ENCODE peak calls at places on chromosome 12, in five cellular contexts. S is GM12864, U is A549, C is kidney, H is GM20000. A is an unnamed sample.
A peak's percentile ranks its signal among the peaks of the same experiment; 100 is the strongest.

GRCh38 chr12:65171870-65172269 is 2.5 kb downstream of the LEMD3 start:
- DNase-seq in S (no peak), U (no peak), C (no peak), H (peak; percentile 28), A (no peak)

GRCh38 chr12:96473394-96474093 is 15.8 kb upstream of the CFAP54 start:
- DNase-seq in S (no peak), U (no peak), C (no peak), H (no peak), A (peak; percentile 64)

GRCh38 chr12:85029456-85029855 is 6.6 kb downstream of the TSPAN19 start:
- DNase-seq in S (no peak), U (peak; percentile 23), C (no peak), H (peak; percentile 10), A (no peak)

GRCh38 chr12:28443337-28443736 is 253.1 kb downstream of the CCDC91 start:
- DNase-seq in S (no peak), U (no peak), C (no peak), H (no peak), A (no peak)

GRCh38 chr12:31238764-31239387 is 87.1 kb downstream of the SINHCAF start:
- DNase-seq in S (peak; percentile 27), U (peak; percentile 67), C (peak; percentile 65), H (peak; percentile 78), A (peak; percentile 33)

GRCh38 chr12:94020335-94020734 is 128.0 kb upstream of the PLXNC1 start:
- DNase-seq in S (no peak), U (no peak), C (no peak), H (no peak), A (no peak)

GRCh38 chr12:65372574-65372973 is 94.1 kb downstream of the MSRB3 start:
- DNase-seq in S (no peak), U (no peak), C (no peak), H (no peak), A (no peak)

GRCh38 chr12:131415781-131416180 is 295.1 kb upstream of the SFSWAP start:
- DNase-seq in S (no peak), U (peak; percentile 56), C (no peak), H (no peak), A (no peak)

GRCh38 chr12:94650143-94651056 is at the start of gene TMCC3:
- DNase-seq in S (no peak), U (no peak), C (peak; percentile 81), H (peak; percentile 78), A (peak; percentile 54)

GRCh38 chr12:16118586-16118985 is 158.9 kb downstream of the SLC15A5 start:
- DNase-seq in S (no peak), U (no peak), C (no peak), H (no peak), A (no peak)

GRCh38 chr12:106292339-106292738 is 10.2 kb upstream of the TCP11L2 start:
- DNase-seq in S (no peak), U (no peak), C (no peak), H (no peak), A (no peak)

GRCh38 chr12:49232940-49233841 is 31.7 kb upstream of the TUBA1C start:
- DNase-seq in S (no peak), U (no peak), C (peak; percentile 86), H (no peak), A (no peak)

GRCh38 chr12:118689793-118690192 is 291.5 kb upstream of the SRRM4 start:
- DNase-seq in S (peak; percentile 70), U (no peak), C (no peak), H (no peak), A (no peak)

GRCh38 chr12:100738086-100738485 is 56.5 kb upstream of the ANO4 start:
- DNase-seq in S (no peak), U (no peak), C (no peak), H (no peak), A (no peak)

GRCh38 chr12:41345071-41345470 is 157.0 kb downstream of the PDZRN4 start:
- DNase-seq in S (no peak), U (no peak), C (no peak), H (no peak), A (no peak)

GRCh38 chr12:9049520-9050133 is 60.3 kb downstream of the KLRG1 start:
- DNase-seq in S (no peak), U (peak; percentile 57), C (no peak), H (no peak), A (no peak)

GRCh38 chr12:19648173-19648572 is 208.9 kb downstream of the AEBP2 start:
- DNase-seq in S (no peak), U (no peak), C (no peak), H (no peak), A (no peak)

GRCh38 chr12:12819752-12820311 is 6.7 kb downstream of the DDX47 start:
- DNase-seq in S (no peak), U (peak; percentile 83), C (no peak), H (no peak), A (no peak)

GRCh38 chr12:89882051-89882450 is 173.4 kb upstream of the ATP2B1 start:
- DNase-seq in S (no peak), U (no peak), C (no peak), H (peak; percentile 44), A (no peak)

GRCh38 chr12:124732275-124733075 is 131.2 kb downstream of the SCARB1 start:
- DNase-seq in S (no peak), U (no peak), C (no peak), H (no peak), A (no peak)

GRCh38 chr12:7154901-7155470 is 24.8 kb downstream of the CLSTN3 start:
- DNase-seq in S (no peak), U (no peak), C (no peak), H (no peak), A (no peak)

GRCh38 chr12:50110762-50111416 is 1.1 kb upstream of the COX14 start:
- DNase-seq in S (no peak), U (peak; percentile 52), C (peak; percentile 95), H (peak; percentile 19), A (no peak)

GRCh38 chr12:67096533-67097318 is 172.4 kb upstream of the CAND1 start:
- DNase-seq in S (no peak), U (no peak), C (no peak), H (no peak), A (no peak)

GRCh38 chr12:2959508-2960431 is 573 bp downstream of the TEAD4 start:
- DNase-seq in S (no peak), U (peak; percentile 67), C (peak; percentile 93), H (peak; percentile 78), A (no peak)

GRCh38 chr12:48021485-48022179 is 17.4 kb upstream of the COL2A1 start:
- DNase-seq in S (no peak), U (peak; percentile 24), C (no peak), H (no peak), A (no peak)

GRCh38 chr12:93609281-93610192 is 37.1 kb downstream of the SOCS2 start:
- DNase-seq in S (no peak), U (peak; percentile 39), C (no peak), H (no peak), A (no peak)

GRCh38 chr12:88726806-88727722 is 146.8 kb upstream of the KITLG start:
- DNase-seq in S (no peak), U (no peak), C (no peak), H (no peak), A (no peak)

GRCh38 chr12:41089438-41089837 is 98.7 kb upstream of the PDZRN4 start:
- DNase-seq in S (no peak), U (no peak), C (no peak), H (no peak), A (no peak)

GRCh38 chr12:127108360-127109215 is 1158.4 kb upstream of the TMEM132C start:
- DNase-seq in S (peak; percentile 7), U (peak; percentile 71), C (no peak), H (peak; percentile 40), A (no peak)
- TF ChIP-seq CTCF in S (peak; percentile 50), U (peak; percentile 71), C (peak; percentile 62), H (no peak), A (peak; percentile 55)

DNA sequence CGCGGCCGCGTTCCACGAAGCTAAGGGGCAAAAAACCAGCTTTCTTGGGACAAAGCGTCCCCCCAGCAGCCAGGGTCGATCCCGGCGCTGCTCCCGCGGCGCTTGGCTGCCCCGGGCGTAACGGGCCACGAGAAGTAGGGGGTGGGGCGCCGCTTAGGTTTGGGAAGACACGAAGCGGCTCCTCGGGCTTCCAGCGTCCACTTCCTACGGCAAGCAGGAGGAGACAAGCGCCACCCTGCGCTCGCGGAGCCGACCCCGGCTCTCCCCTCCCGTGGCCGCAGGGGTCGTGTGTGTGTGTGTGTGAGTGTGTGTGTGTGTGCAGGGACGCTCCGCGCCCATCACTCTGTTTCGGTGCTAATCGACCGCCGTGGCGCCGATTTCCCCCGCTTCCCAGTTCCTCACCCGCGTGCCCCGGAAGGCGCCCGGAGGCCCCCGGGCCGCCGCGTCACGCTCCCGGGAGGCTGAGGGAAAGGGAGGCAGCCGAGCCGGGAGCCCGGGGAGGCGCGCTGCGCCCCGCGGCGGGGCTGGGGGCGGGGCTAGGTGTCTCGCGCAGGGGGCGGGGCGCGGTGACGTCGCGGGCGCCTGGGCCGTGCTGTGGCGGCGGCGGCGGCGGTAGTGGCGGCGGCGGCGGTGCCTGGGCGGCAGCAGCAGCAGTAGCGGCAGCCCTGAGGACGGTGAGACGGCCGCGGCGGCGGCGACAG is at the start of gene ERC1:
- DNase-seq in S (no peak), U (peak; percentile 96), C (peak; percentile 95), H (peak; percentile 95), A (peak; percentile 87)
- TF ChIP-seq CTCF in S (no peak), U (no peak), C (no peak), H (no peak), A (no peak)

DNA sequence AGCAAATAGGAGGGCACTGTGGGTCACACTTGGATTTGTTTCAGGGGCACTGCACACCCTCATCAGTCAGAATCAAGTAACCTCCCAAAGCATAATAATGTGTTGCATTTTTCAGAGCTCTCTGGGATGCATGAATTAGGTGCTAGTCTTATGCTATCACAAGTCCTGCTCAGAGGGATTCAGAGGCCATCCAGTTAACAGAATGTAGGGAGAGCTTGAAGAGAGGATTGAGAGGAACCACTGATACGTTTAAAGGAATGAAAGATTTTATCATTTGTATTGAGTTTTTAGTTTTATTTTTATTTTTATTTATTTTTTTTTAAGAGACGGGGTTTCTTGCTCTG is 44.6 kb downstream of the ANO6 start:
- DNase-seq in S (no peak), U (no peak), C (no peak), H (no peak), A (no peak)
- TF ChIP-seq CTCF in S (no peak), U (no peak), C (no peak), H (no peak), A (no peak)

GRCh38 chr12:113933201-113933786 is 32.8 kb downstream of the RBM19 start:
- DNase-seq in S (no peak), U (no peak), C (no peak), H (no peak), A (no peak)
- TF ChIP-seq CTCF in S (no peak), U (no peak), C (no peak), H (no peak), A (no peak)

DNA sequence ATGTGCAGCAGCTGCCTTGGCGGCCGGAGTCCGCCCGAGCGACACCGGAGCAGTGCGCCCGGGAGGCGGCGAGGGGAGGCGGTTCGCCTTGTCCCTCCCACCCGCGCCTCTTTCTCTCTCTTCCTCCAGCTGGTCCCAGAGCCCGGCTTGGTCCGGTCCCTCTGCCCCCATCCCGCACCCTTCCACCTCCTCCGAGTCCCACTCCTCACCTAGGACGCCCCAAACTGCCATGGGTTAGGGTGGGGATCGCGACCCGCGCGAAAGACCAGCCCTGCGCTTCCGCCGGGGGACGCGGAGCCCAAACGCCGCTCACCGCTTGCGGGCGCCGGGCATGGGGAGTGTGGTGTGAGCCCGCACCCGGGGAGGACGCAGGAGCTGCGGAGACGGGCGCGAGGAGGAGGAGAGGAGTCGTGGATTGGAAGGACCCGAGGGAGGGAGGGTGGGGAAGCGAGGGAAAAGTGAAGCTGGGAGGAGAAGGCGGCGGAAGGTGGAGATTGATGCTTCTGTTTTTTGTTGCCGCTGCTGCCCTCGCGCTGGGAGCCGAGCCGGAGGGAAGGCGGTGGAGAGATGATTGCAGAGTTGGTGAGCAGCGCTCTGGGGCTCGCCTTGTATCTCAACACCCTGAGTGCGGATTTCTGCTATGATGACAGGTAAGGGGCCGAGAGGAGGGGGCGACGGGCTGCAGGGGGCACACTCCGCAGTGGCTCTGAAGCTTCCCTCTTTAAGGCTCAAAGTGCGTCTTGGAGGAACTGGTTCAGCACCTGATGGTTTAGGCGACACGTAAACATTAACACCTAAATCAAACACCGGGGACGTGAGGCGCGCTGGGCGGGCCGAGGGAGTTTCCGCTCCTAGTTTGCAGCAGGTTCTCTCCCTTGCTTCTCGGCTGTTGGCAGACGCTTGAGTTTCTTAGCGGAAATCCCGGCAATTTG is 580 bp downstream of the TMTC2 start:
- DNase-seq in S (peak; percentile 61), U (peak; percentile 54), C (peak; percentile 90), H (peak; percentile 70), A (peak; percentile 32)
- TF ChIP-seq CTCF in S (no peak), U (no peak), C (peak; percentile 4), H (no peak), A (no peak)

A was measured in natural killer cell.